ENCODE peak calls at places on chromosomes 2 and 18, in six cellular contexts. One of them, this sample, is unnamed.

GRCh38 chr18:48813833-48814489 is 136.8 kb downstream of the SMAD7 start:
- DNase-seq in H9: peak; percentile 9
- DNase-seq in SK-N-SH: no peak
- DNase-seq in B cell: peak; percentile 35
- DNase-seq in heart right ventricle: no peak
- DNase-seq in lower leg skin: peak; percentile 83
- DNase-seq in this sample: peak; percentile 15

GRCh38 chr2:163734911-163735691 is 707 bp downstream of the FIGN start:
- DNase-seq in H9: no peak
- DNase-seq in lower leg skin: no peak
- DNase-seq in B cell: no peak
- DNase-seq in heart right ventricle: no peak
- DNase-seq in SK-N-SH: peak; percentile 52
- DNase-seq in this sample: no peak

GRCh38 chr2:218282173-218282991 is 9.9 kb downstream of the TMBIM1 start:
- DNase-seq in SK-N-SH: peak; percentile 65
- DNase-seq in H9: no peak
- DNase-seq in B cell: no peak
- DNase-seq in lower leg skin: no peak
- DNase-seq in heart right ventricle: peak; percentile 41
- DNase-seq in this sample: no peak

GRCh38 chr2:86522711-86523110 is 40.5 kb downstream of the CHMP3 start:
- DNase-seq in lower leg skin: no peak
- DNase-seq in B cell: no peak
- DNase-seq in H9: no peak
- DNase-seq in heart right ventricle: no peak
- DNase-seq in SK-N-SH: no peak
- DNase-seq in this sample: no peak

GRCh38 chr2:218270721-218271486 is 585 bp downstream of the PNKD start:
- DNase-seq in SK-N-SH: no peak
- DNase-seq in B cell: no peak
- DNase-seq in lower leg skin: no peak
- DNase-seq in H9: no peak
- DNase-seq in heart right ventricle: no peak
- DNase-seq in this sample: no peak

GRCh38 chr2:206713770-206714169 is 4.4 kb downstream of the DYTN start:
- DNase-seq in heart right ventricle: no peak
- DNase-seq in SK-N-SH: no peak
- DNase-seq in lower leg skin: no peak
- DNase-seq in B cell: no peak
- DNase-seq in H9: no peak
- DNase-seq in this sample: no peak

GRCh38 chr2:133158442-133158841 is 409.8 kb downstream of the NCKAP5 start:
- DNase-seq in SK-N-SH: no peak
- DNase-seq in lower leg skin: no peak
- DNase-seq in H9: no peak
- DNase-seq in B cell: no peak
- DNase-seq in heart right ventricle: no peak
- DNase-seq in this sample: no peak

GRCh38 chr18:23998018-23998417 is 16.5 kb upstream of the TTC39C start:
- DNase-seq in B cell: no peak
- DNase-seq in H9: no peak
- DNase-seq in lower leg skin: no peak
- DNase-seq in heart right ventricle: no peak
- DNase-seq in SK-N-SH: no peak
- DNase-seq in this sample: no peak

GRCh38 chr2:193446967-193447366 is 1252.2 kb upstream of the TMEFF2 start:
- DNase-seq in heart right ventricle: no peak
- DNase-seq in B cell: no peak
- DNase-seq in SK-N-SH: no peak
- DNase-seq in H9: no peak
- DNase-seq in lower leg skin: no peak
- DNase-seq in this sample: no peak

GRCh38 chr2:39717067-39717466 is 51.4 kb downstream of the TMEM178A start:
- DNase-seq in lower leg skin: no peak
- DNase-seq in heart right ventricle: no peak
- DNase-seq in H9: no peak
- DNase-seq in SK-N-SH: no peak
- DNase-seq in B cell: no peak
- DNase-seq in this sample: no peak

GRCh38 chr2:11573418-11574175 is 39.8 kb downstream of the GREB1 start:
- DNase-seq in heart right ventricle: no peak
- DNase-seq in B cell: peak; percentile 27
- DNase-seq in H9: no peak
- DNase-seq in SK-N-SH: no peak
- DNase-seq in lower leg skin: no peak
- DNase-seq in this sample: peak; percentile 39

GRCh38 chr2:183078163-183078466 is 432 bp upstream of the DUSP19 start:
- DNase-seq in SK-N-SH: peak; percentile 76
- DNase-seq in heart right ventricle: no peak
- DNase-seq in B cell: no peak
- DNase-seq in H9: peak; percentile 74
- DNase-seq in lower leg skin: no peak
- DNase-seq in this sample: no peak

GRCh38 chr18:33231474-33232317 is 208.8 kb downstream of the CCDC178 start:
- DNase-seq in lower leg skin: peak; percentile 81
- DNase-seq in H9: peak; percentile 84
- DNase-seq in heart right ventricle: peak; percentile 69
- DNase-seq in SK-N-SH: peak; percentile 53
- DNase-seq in B cell: peak; percentile 41
- DNase-seq in this sample: no peak

GRCh38 chr2:202426751-202427150 is 50.6 kb downstream of the BMPR2 start:
- DNase-seq in lower leg skin: no peak
- DNase-seq in H9: no peak
- DNase-seq in SK-N-SH: no peak
- DNase-seq in B cell: no peak
- DNase-seq in heart right ventricle: no peak
- DNase-seq in this sample: no peak

GRCh38 chr2:209431701-209432100 is 7.9 kb downstream of the MAP2 start:
- DNase-seq in heart right ventricle: no peak
- DNase-seq in lower leg skin: no peak
- DNase-seq in B cell: no peak
- DNase-seq in H9: no peak
- DNase-seq in SK-N-SH: no peak
- DNase-seq in this sample: no peak

GRCh38 chr2:40256649-40257048 is 195.2 kb downstream of the SLC8A1 start:
- DNase-seq in heart right ventricle: no peak
- DNase-seq in lower leg skin: no peak
- DNase-seq in H9: peak; percentile 76
- DNase-seq in SK-N-SH: peak; percentile 50
- DNase-seq in B cell: no peak
- DNase-seq in this sample: no peak

GRCh38 chr2:152847067-152847466 is 128.6 kb downstream of the ARL6IP6 start:
- DNase-seq in H9: no peak
- DNase-seq in B cell: no peak
- DNase-seq in heart right ventricle: no peak
- DNase-seq in lower leg skin: no peak
- DNase-seq in SK-N-SH: peak; percentile 3
- DNase-seq in this sample: no peak

GRCh38 chr18:8750954-8751415 is 45.6 kb downstream of the MTCL1 start:
- DNase-seq in lower leg skin: no peak
- DNase-seq in SK-N-SH: peak; percentile 38
- DNase-seq in heart right ventricle: no peak
- DNase-seq in B cell: no peak
- DNase-seq in H9: no peak
- DNase-seq in this sample: no peak

GRCh38 chr2:237097911-237098702 is 12.4 kb downstream of the COPS8 start:
- DNase-seq in B cell: no peak
- DNase-seq in H9: no peak
- DNase-seq in heart right ventricle: no peak
- DNase-seq in SK-N-SH: no peak
- DNase-seq in lower leg skin: no peak
- DNase-seq in this sample: no peak

GRCh38 chr2:12479042-12479601 is 237.6 kb upstream of the TRIB2 start:
- DNase-seq in heart right ventricle: no peak
- DNase-seq in B cell: no peak
- DNase-seq in lower leg skin: no peak
- DNase-seq in H9: no peak
- DNase-seq in SK-N-SH: no peak
- DNase-seq in this sample: no peak

GRCh38 chr2:2763998-2764355 is 432.9 kb upstream of the MYT1L start:
- DNase-seq in H9: no peak
- DNase-seq in lower leg skin: no peak
- DNase-seq in B cell: no peak
- DNase-seq in SK-N-SH: no peak
- DNase-seq in heart right ventricle: no peak
- DNase-seq in this sample: no peak

GRCh38 chr2:159516241-159516758 is 100.0 kb downstream of the BAZ2B start:
- DNase-seq in SK-N-SH: peak; percentile 49
- DNase-seq in H9: no peak
- DNase-seq in lower leg skin: no peak
- DNase-seq in B cell: peak; percentile 40
- DNase-seq in heart right ventricle: no peak
- DNase-seq in this sample: no peak

GRCh38 chr2:241771286-241772062 is 5.1 kb upstream of the GAL3ST2 start:
- DNase-seq in B cell: peak; percentile 37
- DNase-seq in SK-N-SH: peak; percentile 41
- DNase-seq in H9: peak; percentile 32
- DNase-seq in heart right ventricle: no peak
- DNase-seq in lower leg skin: peak; percentile 85
- DNase-seq in this sample: peak; percentile 76

GRCh38 chr2:54855434-54855833 is 132.0 kb downstream of the EML6 start:
- DNase-seq in SK-N-SH: no peak
- DNase-seq in heart right ventricle: no peak
- DNase-seq in H9: no peak
- DNase-seq in B cell: no peak
- DNase-seq in lower leg skin: no peak
- DNase-seq in this sample: no peak

GRCh38 chr2:39837856-39838453 is 58.9 kb upstream of the THUMPD2 start:
- DNase-seq in lower leg skin: no peak
- DNase-seq in H9: peak; percentile 65
- DNase-seq in heart right ventricle: no peak
- DNase-seq in SK-N-SH: peak; percentile 13
- DNase-seq in B cell: no peak
- DNase-seq in this sample: no peak

GRCh38 chr2:181742908-181743722 is 62.8 kb upstream of the NEUROD1 start:
- DNase-seq in H9: no peak
- DNase-seq in SK-N-SH: peak; percentile 35
- DNase-seq in B cell: no peak
- DNase-seq in lower leg skin: no peak
- DNase-seq in heart right ventricle: peak; percentile 51
- DNase-seq in this sample: no peak

GRCh38 chr18:6525593-6525992 is 110.9 kb upstream of the L3MBTL4 start:
- DNase-seq in SK-N-SH: no peak
- DNase-seq in lower leg skin: no peak
- DNase-seq in B cell: no peak
- DNase-seq in heart right ventricle: no peak
- DNase-seq in H9: no peak
- DNase-seq in this sample: no peak

GRCh38 chr18:6520901-6521300 is 106.2 kb upstream of the L3MBTL4 start:
- DNase-seq in SK-N-SH: no peak
- DNase-seq in heart right ventricle: no peak
- DNase-seq in B cell: no peak
- DNase-seq in H9: no peak
- DNase-seq in lower leg skin: no peak
- DNase-seq in this sample: no peak

DNA sequence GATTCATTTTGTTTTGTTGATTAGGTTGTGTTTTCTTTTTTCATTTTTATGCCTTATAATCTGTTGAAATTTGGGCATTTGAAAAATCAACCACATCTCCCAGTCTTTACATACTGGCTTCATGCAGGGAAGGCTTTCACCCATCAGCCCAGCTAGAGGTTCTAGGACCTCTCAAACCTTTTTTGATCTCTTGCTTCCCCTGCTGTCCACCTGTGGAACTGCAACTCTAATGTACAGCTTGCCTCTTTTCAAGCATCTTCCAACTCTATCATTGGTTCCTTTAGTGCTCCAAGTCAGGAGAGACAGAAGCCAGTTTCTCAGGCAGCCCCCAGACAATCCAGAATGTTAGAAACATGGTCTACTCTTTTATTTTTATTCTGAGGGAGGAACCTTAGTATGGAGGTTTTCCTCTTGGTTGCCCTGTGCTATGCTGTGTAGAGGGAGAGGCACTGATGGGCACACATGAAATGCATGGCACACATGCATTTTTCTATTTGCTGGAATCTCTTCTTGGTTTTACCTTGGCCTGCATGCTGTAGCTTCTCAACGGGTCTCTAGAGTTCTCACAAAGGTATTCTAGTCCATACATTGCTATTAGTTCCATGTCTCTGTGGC is 107.2 kb upstream of the L3MBTL4 start:
- DNase-seq in H9: peak; percentile 73
- DNase-seq in heart right ventricle: no peak
- DNase-seq in SK-N-SH: no peak
- DNase-seq in lower leg skin: no peak
- DNase-seq in B cell: no peak
- DNase-seq in this sample: no peak
- TF ChIP-seq CTCF in H9: peak; percentile 89
- TF ChIP-seq CTCF in heart right ventricle: peak; percentile 77
- TF ChIP-seq CTCF in SK-N-SH: peak; percentile 73
- TF ChIP-seq CTCF in lower leg skin: no peak
- TF ChIP-seq CTCF in B cell: peak; percentile 69
- TF ChIP-seq CTCF in this sample: peak; percentile 83

GRCh38 chr2:61970807-61971556 is 65.5 kb downstream of the COMMD1 start:
- DNase-seq in SK-N-SH: no peak
- DNase-seq in B cell: no peak
- DNase-seq in lower leg skin: no peak
- DNase-seq in heart right ventricle: no peak
- DNase-seq in H9: peak; percentile 69
- DNase-seq in this sample: no peak
- TF ChIP-seq CTCF in SK-N-SH: no peak
- TF ChIP-seq CTCF in B cell: no peak
- TF ChIP-seq CTCF in lower leg skin: no peak
- TF ChIP-seq CTCF in heart right ventricle: no peak
- TF ChIP-seq CTCF in H9: peak; percentile 68
- TF ChIP-seq CTCF in this sample: peak; percentile 62

GRCh38 chr18:57445488-57446319 is 10.5 kb downstream of the ONECUT2 start:
- DNase-seq in H9: no peak
- DNase-seq in lower leg skin: no peak
- DNase-seq in SK-N-SH: peak; percentile 51
- DNase-seq in heart right ventricle: no peak
- DNase-seq in B cell: no peak
- DNase-seq in this sample: no peak

GRCh38 chr18:57444301-57444759 is 9.2 kb downstream of the ONECUT2 start:
- DNase-seq in SK-N-SH: no peak
- DNase-seq in H9: no peak
- DNase-seq in lower leg skin: no peak
- DNase-seq in heart right ventricle: no peak
- DNase-seq in B cell: no peak
- DNase-seq in this sample: no peak

GRCh38 chr18:57447154-57447621 is 12.0 kb downstream of the ONECUT2 start:
- DNase-seq in H9: peak; percentile 84
- DNase-seq in SK-N-SH: no peak
- DNase-seq in B cell: no peak
- DNase-seq in heart right ventricle: no peak
- DNase-seq in lower leg skin: no peak
- DNase-seq in this sample: no peak

GRCh38 chr18:57443716-57444115 is 8.5 kb downstream of the ONECUT2 start:
- DNase-seq in H9: no peak
- DNase-seq in SK-N-SH: no peak
- DNase-seq in B cell: no peak
- DNase-seq in heart right ventricle: no peak
- DNase-seq in lower leg skin: no peak
- DNase-seq in this sample: no peak

GRCh38 chr18:57446322-57446721 is 11.1 kb downstream of the ONECUT2 start:
- DNase-seq in H9: peak; percentile 62
- DNase-seq in B cell: no peak
- DNase-seq in heart right ventricle: no peak
- DNase-seq in SK-N-SH: no peak
- DNase-seq in lower leg skin: no peak
- DNase-seq in this sample: no peak
- TF ChIP-seq CTCF in H9: peak; percentile 78
- TF ChIP-seq CTCF in B cell: peak; percentile 33
- TF ChIP-seq CTCF in heart right ventricle: peak; percentile 49
- TF ChIP-seq CTCF in SK-N-SH: peak; percentile 51
- TF ChIP-seq CTCF in lower leg skin: no peak
- TF ChIP-seq CTCF in this sample: peak; percentile 68

GRCh38 chr2:233384017-233384416 is 29.7 kb downstream of the DGKD start:
- DNase-seq in SK-N-SH: peak; percentile 55
- DNase-seq in H9: no peak
- DNase-seq in heart right ventricle: no peak
- DNase-seq in B cell: no peak
- DNase-seq in lower leg skin: no peak
- DNase-seq in this sample: no peak
- TF ChIP-seq CTCF in SK-N-SH: no peak
- TF ChIP-seq CTCF in H9: peak; percentile 21
- TF ChIP-seq CTCF in heart right ventricle: peak; percentile 22
- TF ChIP-seq CTCF in B cell: peak; percentile 28
- TF ChIP-seq CTCF in lower leg skin: no peak
- TF ChIP-seq CTCF in this sample: peak; percentile 24